ENCODE peak calls at places on chromosomes 3 and 15, in six cellular contexts. L is H1, Q is HCT116, Y is K562, U is SK-N-SH, S is GM12878. E is an unnamed sample.

GRCh38 chr15:53549697-53550315 is 209.7 kb downstream of the WDR72 start:
- DNase-seq in L (no peak), Q (no peak), Y (no peak), U (no peak), S (no peak), E (peak)

GRCh38 chr3:12916159-12916558 is 74.8 kb upstream of the RPL32 start:
- DNase-seq in L (no peak), Q (no peak), Y (no peak), U (no peak), S (no peak), E (no peak)

GRCh38 chr15:65101891-65102708 is 12.9 kb downstream of the UBAP1L start:
- DNase-seq in L (peak), Q (no peak), Y (no peak), U (no peak), S (no peak), E (no peak)

GRCh38 chr3:7813412-7813811 is 688.2 kb upstream of the LMCD1 start:
- DNase-seq in L (no peak), Q (no peak), Y (no peak), U (peak), S (no peak), E (no peak)

GRCh38 chr15:28876131-28876844 is 9.5 kb upstream of the APBA2 start:
- DNase-seq in L (peak), Q (no peak), Y (no peak), U (no peak), S (no peak), E (no peak)

GRCh38 chr3:135944831-135945230 is 20.7 kb upstream of the PPP2R3A start:
- DNase-seq in L (no peak), Q (no peak), Y (no peak), U (no peak), S (no peak), E (no peak)

GRCh38 chr3:111846717-111847116 is 12.3 kb upstream of the PHLDB2 start:
- DNase-seq in L (no peak), Q (no peak), Y (no peak), U (no peak), S (no peak), E (no peak)

GRCh38 chr15:82950746-82951370 is 1.7 kb downstream of the HOMER2 start:
- DNase-seq in L (no peak), Q (no peak), Y (no peak), U (no peak), S (no peak), E (no peak)

GRCh38 chr3:33980252-33980651 is 181.8 kb downstream of the PDCD6IP start:
- DNase-seq in L (no peak), Q (peak), Y (peak), U (peak), S (peak), E (peak)

GRCh38 chr15:58742424-58743160 is 6.9 kb downstream of the ADAM10 start:
- DNase-seq in L (no peak), Q (no peak), Y (no peak), U (no peak), S (no peak), E (no peak)

GRCh38 chr3:121752261-121752660 is 2.7 kb upstream of the GOLGB1 start:
- DNase-seq in L (no peak), Q (no peak), Y (no peak), U (no peak), S (no peak), E (no peak)

GRCh38 chr15:60395276-60396011 is 2.3 kb downstream of the ANXA2 start:
- DNase-seq in L (no peak), Q (no peak), Y (no peak), U (no peak), S (no peak), E (no peak)

GRCh38 chr15:96352594-96353377 is 22.3 kb downstream of the NR2F2 start:
- DNase-seq in L (no peak), Q (no peak), Y (no peak), U (no peak), S (no peak), E (no peak)

GRCh38 chr3:186121968-186122367 is 13.1 kb upstream of the ETV5 start:
- DNase-seq in L (peak), Q (no peak), Y (no peak), U (no peak), S (no peak), E (peak)

GRCh38 chr15:41892621-41893421 is 1.0 kb downstream of the SPTBN5 start:
- DNase-seq in L (peak), Q (no peak), Y (no peak), U (peak), S (no peak), E (no peak)

GRCh38 chr3:166734734-166735133 is 645.4 kb downstream of the ZBBX start:
- DNase-seq in L (no peak), Q (no peak), Y (no peak), U (no peak), S (no peak), E (peak)

GRCh38 chr15:85541744-85542143 is 161.3 kb downstream of the AKAP13 start:
- DNase-seq in L (no peak), Q (no peak), Y (no peak), U (no peak), S (no peak), E (no peak)

GRCh38 chr3:72580246-72580756 is 267.9 kb downstream of the SHQ1 start:
- DNase-seq in L (no peak), Q (no peak), Y (no peak), U (no peak), S (no peak), E (no peak)

GRCh38 chr15:60044636-60045273 is 40.6 kb downstream of the FOXB1 start:
- DNase-seq in L (no peak), Q (no peak), Y (no peak), U (no peak), S (no peak), E (no peak)

GRCh38 chr15:66459818-66460615 is 37.5 kb downstream of the SNAPC5 start:
- DNase-seq in L (no peak), Q (no peak), Y (no peak), U (no peak), S (no peak), E (no peak)

GRCh38 chr3:171225698-171226097 is 199.2 kb upstream of the SLC2A2 start:
- DNase-seq in L (no peak), Q (no peak), Y (no peak), U (no peak), S (no peak), E (no peak)

GRCh38 chr15:48565560-48566482 is 79.7 kb downstream of the FBN1 start:
- DNase-seq in L (no peak), Q (no peak), Y (no peak), U (no peak), S (no peak), E (no peak)

GRCh38 chr15:76153241-76154197 is 93.7 kb downstream of the TMEM266 start:
- DNase-seq in L (peak), Q (no peak), Y (no peak), U (no peak), S (no peak), E (no peak)

GRCh38 chr3:63351159-63352007 is 73.3 kb downstream of the SYNPR start:
- DNase-seq in L (no peak), Q (peak), Y (peak), U (peak), S (peak), E (peak)

GRCh38 chr3:71142440-71143161 is 440.9 kb downstream of the FOXP1 start:
- DNase-seq in L (no peak), Q (no peak), Y (no peak), U (no peak), S (no peak), E (peak)

GRCh38 chr15:59611277-59612260 is at the start of gene GCNT3:
- DNase-seq in L (no peak), Q (peak), Y (no peak), U (no peak), S (no peak), E (no peak)

GRCh38 chr3:133038731-133039398 is 674 bp downstream of the TMEM108 start:
- DNase-seq in L (peak), Q (no peak), Y (peak), U (peak), S (no peak), E (peak)

GRCh38 chr3:193777524-193777923 is 184.5 kb downstream of the OPA1 start:
- DNase-seq in L (no peak), Q (no peak), Y (no peak), U (no peak), S (no peak), E (no peak)

GRCh38 chr3:64311424-64311920 is 86.2 kb upstream of the PRICKLE2 start:
- DNase-seq in L (no peak), Q (no peak), Y (no peak), U (no peak), S (no peak), E (no peak)

GRCh38 chr3:10933958-10934481 is 58.5 kb upstream of the SLC6A1 start:
- DNase-seq in L (no peak), Q (no peak), Y (no peak), U (no peak), S (no peak), E (no peak)

GRCh38 chr3:25428003-25428861 is at the start of gene RARB:
- DNase-seq in L (peak), Q (no peak), Y (peak), U (peak), S (no peak), E (peak)

GRCh38 chr15:72034859-72035650 is 82.9 kb downstream of the MYO9A start:
- DNase-seq in L (no peak), Q (no peak), Y (no peak), U (no peak), S (no peak), E (no peak)

DNA sequence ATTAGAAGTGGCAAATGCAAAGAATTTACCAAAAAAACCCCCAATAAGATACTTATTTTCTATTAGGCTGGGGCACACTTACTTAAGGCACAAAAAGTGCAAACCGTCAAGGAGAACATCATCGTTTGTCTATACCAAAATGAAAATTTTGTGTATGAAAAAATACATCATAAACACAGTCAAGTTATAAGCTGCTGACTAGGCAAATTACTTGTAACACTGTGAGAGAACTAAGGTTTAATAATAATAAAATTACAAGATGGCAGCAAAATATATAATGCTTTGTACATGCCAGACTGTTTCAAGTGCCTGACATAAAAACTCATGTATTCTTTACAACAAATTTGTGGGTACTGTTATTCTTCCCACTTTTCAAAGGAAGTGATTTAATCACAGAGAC is 297.2 kb upstream of the CRBN start:
- DNase-seq in L (no peak), Q (no peak), Y (no peak), U (no peak), S (no peak), E (no peak)
- TF ChIP-seq JUND in L (no peak), Q (no peak), Y (no peak), U (no peak), S (no peak), E (no peak)

DNA sequence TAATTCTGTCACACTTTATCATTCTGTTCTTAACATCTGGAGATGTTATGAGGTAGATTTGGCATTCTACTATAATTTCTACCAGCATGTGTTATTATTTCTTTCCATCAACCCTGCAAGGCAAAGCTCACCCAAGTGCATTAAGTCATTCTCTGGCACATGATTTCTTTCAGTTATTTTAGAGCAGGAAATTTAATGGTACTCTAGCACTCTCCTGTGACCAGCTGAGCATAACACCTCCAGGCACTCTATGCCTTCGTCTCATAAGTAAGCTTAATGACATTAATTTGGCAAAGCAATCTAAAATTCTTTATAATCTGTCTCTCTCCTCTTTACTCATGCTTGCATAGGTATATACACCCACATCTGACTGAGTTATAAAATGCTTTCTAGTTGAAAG is 300.2 kb upstream of the GPR149 start:
- DNase-seq in L (no peak), Q (no peak), Y (no peak), U (peak), S (no peak), E (peak)
- TF ChIP-seq JUND in L (no peak), Q (no peak), Y (no peak), U (no peak), S (no peak), E (no peak)

DNA sequence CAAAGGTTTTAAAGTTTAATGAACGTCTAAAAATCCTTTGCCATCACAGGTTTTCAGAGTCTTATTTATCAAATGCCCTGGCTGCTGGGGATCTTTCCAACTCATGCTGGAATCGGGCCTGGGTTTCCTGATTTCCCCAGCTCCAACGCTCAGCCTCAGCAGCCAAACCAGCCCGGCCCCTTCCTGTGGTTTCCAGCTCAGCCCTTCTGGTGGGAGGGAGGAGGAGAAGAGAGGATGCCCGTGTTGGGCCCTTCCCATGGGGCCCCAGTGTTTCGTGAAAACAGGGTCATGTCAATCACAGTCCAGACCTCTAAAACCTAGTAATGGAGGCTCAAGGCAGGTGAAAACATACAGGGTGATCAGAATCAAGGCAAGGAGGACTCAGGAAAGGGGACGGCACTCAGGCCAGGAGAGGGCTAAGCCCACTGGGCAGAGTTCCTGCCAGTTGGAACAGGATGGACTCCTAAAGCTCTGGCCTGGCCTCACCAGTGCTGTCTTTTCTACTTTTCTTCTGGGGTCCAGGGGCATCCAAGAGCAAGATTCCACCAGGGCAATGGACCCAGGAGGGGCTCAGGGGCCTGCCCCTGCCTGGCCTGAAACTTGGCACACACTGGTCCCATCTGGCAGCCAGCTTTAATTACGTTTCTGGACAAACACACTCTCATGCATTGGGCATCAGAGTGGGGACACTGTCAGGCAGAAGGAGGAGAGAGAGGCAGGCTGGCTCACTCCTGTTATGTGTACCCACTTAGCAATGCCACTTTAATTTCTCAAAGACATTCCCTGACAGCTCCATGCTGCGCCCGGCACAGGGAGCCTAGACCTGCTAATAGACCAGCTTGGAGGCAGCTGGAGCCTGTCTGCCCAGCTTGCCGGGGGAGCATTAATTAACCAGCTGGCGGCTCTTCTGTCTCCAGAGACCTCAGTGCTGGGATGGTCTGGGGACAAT is 194.6 kb downstream of the FAM43A start:
- DNase-seq in L (peak), Q (no peak), Y (no peak), U (peak), S (no peak), E (no peak)
- TF ChIP-seq JUND in L (no peak), Q (no peak), Y (no peak), U (no peak), S (no peak), E (no peak)

GRCh38 chr15:78712797-78713515 is 71.9 kb upstream of the CHRNB4 start:
- DNase-seq in L (no peak), Q (no peak), Y (no peak), U (no peak), S (no peak), E (no peak)
- TF ChIP-seq JUND in L (no peak), Q (no peak), Y (no peak), U (no peak), S (no peak), E (no peak)

DNA sequence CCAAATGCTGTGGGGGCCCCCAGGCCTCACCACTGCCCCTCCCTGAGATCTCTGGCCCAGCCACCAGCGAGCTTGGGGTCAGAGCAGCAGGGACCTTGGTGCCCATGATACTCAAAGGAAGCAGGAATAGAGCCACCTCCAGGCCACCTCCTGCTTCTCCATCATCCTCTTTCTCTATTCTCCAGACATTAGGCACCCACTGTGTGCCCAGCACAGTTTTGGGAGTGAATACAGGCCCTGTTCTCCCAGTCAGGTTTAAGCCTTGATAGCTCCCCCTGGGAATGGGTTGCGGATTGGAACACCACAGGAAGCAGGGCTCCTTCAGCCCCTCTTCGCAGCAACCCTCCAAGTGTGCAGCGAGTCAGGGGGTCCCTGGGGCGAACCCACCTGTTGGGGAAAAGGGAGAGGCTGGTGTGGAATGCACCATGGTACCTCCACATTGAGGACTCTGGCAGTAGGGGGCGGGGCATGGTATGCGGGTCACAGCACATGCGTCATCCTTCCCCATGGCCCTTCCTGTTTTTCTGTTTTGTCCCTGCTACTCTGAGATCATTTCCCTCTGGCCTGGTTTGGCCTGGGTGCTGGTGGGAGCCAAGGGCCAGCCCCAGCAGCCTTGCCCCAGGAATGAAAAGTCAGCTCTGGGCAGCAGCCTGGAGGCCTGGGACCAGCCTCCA is 14.2 kb upstream of the SEMA3B start:
- DNase-seq in L (no peak), Q (no peak), Y (no peak), U (no peak), S (no peak), E (no peak)
- TF ChIP-seq JUND in L (no peak), Q (no peak), Y (no peak), U (no peak), S (no peak), E (no peak)

GRCh38 chr15:31027948-31028586 is 36.6 kb upstream of the MTMR10 start:
- DNase-seq in L (no peak), Q (no peak), Y (no peak), U (peak), S (no peak), E (no peak)

GRCh38 chr15:31032959-31033358 is 41.5 kb upstream of the MTMR10 start:
- DNase-seq in L (no peak), Q (no peak), Y (no peak), U (no peak), S (no peak), E (no peak)

GRCh38 chr15:31034152-31034551 is 42.7 kb upstream of the MTMR10 start:
- DNase-seq in L (no peak), Q (no peak), Y (no peak), U (no peak), S (no peak), E (peak)

GRCh38 chr15:31035610-31036009 is 44.2 kb upstream of the MTMR10 start:
- DNase-seq in L (no peak), Q (no peak), Y (no peak), U (no peak), S (no peak), E (no peak)

GRCh38 chr15:31031471-31032064 is 40.1 kb upstream of the MTMR10 start:
- DNase-seq in L (no peak), Q (no peak), Y (no peak), U (no peak), S (peak), E (no peak)
- TF ChIP-seq JUND in L (no peak), Q (no peak), Y (no peak), U (no peak), S (no peak), E (no peak)

GRCh38 chr15:100457201-100457600 is 71.5 kb downstream of the CERS3 start:
- DNase-seq in L (no peak), Q (no peak), Y (no peak), U (no peak), S (no peak), E (peak)

GRCh38 chr15:100448481-100448880 is 80.3 kb downstream of the CERS3 start:
- DNase-seq in L (no peak), Q (no peak), Y (no peak), U (no peak), S (no peak), E (no peak)

DNA sequence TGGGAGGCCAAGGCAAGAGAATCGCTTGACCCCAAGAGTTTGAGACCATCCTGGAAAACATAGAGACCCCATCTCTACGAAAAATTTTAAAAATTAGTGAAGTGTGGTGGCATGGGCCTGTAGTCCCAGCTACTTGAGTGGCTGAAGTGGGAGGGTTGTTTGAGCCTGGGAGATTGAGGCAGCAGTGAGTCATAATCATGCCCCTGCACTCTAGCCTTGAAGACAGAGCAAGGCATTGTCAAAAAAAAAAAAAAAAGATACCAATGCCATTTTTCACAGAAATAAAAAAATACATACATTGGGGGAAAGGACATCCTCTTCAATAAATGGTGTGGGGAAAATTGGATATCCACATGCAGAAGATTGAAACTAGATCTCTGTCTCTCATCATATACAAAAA is 74.6 kb downstream of the CERS3 start:
- DNase-seq in L (no peak), Q (no peak), Y (no peak), U (no peak), S (no peak), E (no peak)
- TF ChIP-seq JUND in L (no peak), Q (no peak), Y (no peak), U (no peak), S (no peak), E (no peak)

GRCh38 chr3:107806021-107806420 is 283.3 kb downstream of the BBX start:
- DNase-seq in L (no peak), Q (no peak), Y (no peak), U (no peak), S (no peak), E (no peak)
- TF ChIP-seq JUND in L (no peak), Q (no peak), Y (no peak), U (no peak), S (no peak), E (no peak)

E was measured in T47D.